ENCODE peak calls at places on chromosomes 5 and 9, in five cellular contexts. L is uterus; Q is mammary epithelial cell; K is lower lobe of right lung; Z is effector memory CD4-positive, alpha-beta T cell. A is an unnamed sample. For H3K36me3, the result is how much of the 10 kb centered on the place peaks cover.

GRCh38 chr9:99253134-99253533 is 31.1 kb downstream of the SEC61B start:
- DNase-seq in Z (no peak), L (no peak), K (no peak), Q (no peak), A (no peak)

GRCh38 chr9:27483576-27483975 is 40.5 kb upstream of the IFNK start:
- DNase-seq in Q (no peak), K (no peak), Z (no peak), L (no peak), A (no peak)

GRCh38 chr5:1011226-1011631 is 2.6 kb downstream of the NKD2 start:
- DNase-seq in Q (no peak), L (no peak), K (peak), Z (no peak), A (no peak)

GRCh38 chr5:84191296-84191695 is 193.4 kb downstream of the EDIL3 start:
- DNase-seq in Z (no peak), Q (no peak), K (no peak), L (no peak), A (peak)

GRCh38 chr9:2502210-2502609 is 119.4 kb upstream of the VLDLR start:
- DNase-seq in Z (no peak), Q (no peak), L (no peak), K (no peak), A (no peak)

GRCh38 chr5:68652507-68652906 is 437.0 kb downstream of the PIK3R1 start:
- DNase-seq in L (peak), K (no peak), Q (peak), Z (no peak), A (no peak)

GRCh38 chr5:136055612-136056302 is 27.0 kb downstream of the TGFBI start:
- DNase-seq in Q (no peak), K (no peak), L (no peak), Z (no peak), A (no peak)

GRCh38 chr9:36486933-36487481 is 85.7 kb upstream of the MELK start:
- DNase-seq in L (peak), K (peak), Z (peak), Q (peak), A (peak)

GRCh38 chr5:37889612-37890317 is 49.9 kb upstream of the GDNF start:
- DNase-seq in Z (no peak), Q (peak), K (no peak), L (no peak), A (peak)

GRCh38 chr5:68258531-68258930 is 43.0 kb downstream of the PIK3R1 start:
- DNase-seq in Q (no peak), L (no peak), K (no peak), Z (no peak), A (no peak)

GRCh38 chr5:138527170-138527569 is 15.9 kb downstream of the ETF1 start:
- DNase-seq in Q (no peak), L (no peak), Z (no peak), K (no peak), A (no peak)

GRCh38 chr9:77766587-77766986 is 118.5 kb upstream of the GNA14 start:
- DNase-seq in L (no peak), K (no peak), Q (no peak), Z (no peak), A (no peak)

GRCh38 chr9:125787715-125788114 is 40.5 kb downstream of the PBX3 start:
- DNase-seq in Q (no peak), K (no peak), Z (no peak), L (no peak), A (no peak)

GRCh38 chr9:125789196-125789595 is 42.0 kb downstream of the PBX3 start:
- DNase-seq in Z (no peak), L (no peak), Q (no peak), K (no peak), A (no peak)

GRCh38 chr9:125784286-125785049 is 37.3 kb downstream of the PBX3 start:
- DNase-seq in Z (no peak), K (no peak), L (no peak), Q (peak), A (peak)

GRCh38 chr9:125782718-125783117 is 35.5 kb downstream of the PBX3 start:
- DNase-seq in Q (no peak), L (no peak), Z (no peak), K (no peak), A (no peak)

DNA sequence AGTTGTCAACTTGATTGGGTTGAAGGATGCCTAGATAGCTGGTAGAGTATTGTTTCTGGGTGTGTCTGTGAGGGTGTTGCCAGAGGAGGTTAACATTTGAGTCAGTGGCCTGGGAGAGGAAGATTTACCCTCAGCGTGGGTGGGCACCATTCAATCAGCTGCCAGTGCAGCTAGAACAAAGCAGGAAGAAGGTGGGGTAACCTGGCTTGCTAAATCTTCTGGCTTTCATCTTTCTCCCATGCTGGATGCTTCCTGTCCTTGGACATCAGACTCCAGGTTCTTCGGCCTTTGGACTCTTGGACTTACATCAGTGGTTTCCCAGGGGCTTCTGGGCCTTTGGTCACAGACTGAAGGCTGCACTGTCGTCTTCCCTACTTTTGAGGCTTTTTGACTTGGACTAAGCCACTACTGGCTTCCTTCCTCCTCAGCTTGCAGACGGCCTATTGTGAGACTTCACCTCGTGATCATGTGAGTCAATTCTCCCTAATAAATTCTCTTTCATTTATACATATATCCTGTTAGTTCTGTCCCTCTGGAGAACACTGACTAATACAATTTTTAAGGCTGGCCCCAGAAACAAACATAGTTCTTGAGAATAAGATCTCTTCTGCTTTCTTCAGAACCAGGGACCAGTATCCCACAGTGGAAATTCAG is 38.1 kb downstream of the PBX3 start:
- DNase-seq in Q (no peak), Z (no peak), L (no peak), K (no peak), A (peak)
- H3K36me3 ChIP-seq in Q (under half), Z (under half), L (under half), K (under half), A (under half)

GRCh38 chr9:92046676-92047075 is 68.5 kb downstream of the SPTLC1 start:
- DNase-seq in Q (no peak), K (no peak), Z (no peak), L (no peak), A (no peak)
- H3K36me3 ChIP-seq in Q (under half), K (half or more), Z (half or more), L (under half), A (under half)

GRCh38 chr9:132356276-132356924 is 1.6 kb upstream of the SETX start:
- DNase-seq in L (no peak), Z (no peak), K (no peak), Q (no peak), A (no peak)

GRCh38 chr9:132348676-132349075 is 6.1 kb downstream of the SETX start:
- DNase-seq in K (no peak), Q (no peak), Z (no peak), L (no peak), A (no peak)

GRCh38 chr9:132350861-132351315 is 3.9 kb downstream of the SETX start:
- DNase-seq in Z (peak), K (no peak), Q (no peak), L (no peak), A (no peak)

GRCh38 chr9:132354645-132355355 is at the start of gene SETX:
- DNase-seq in L (peak), Z (peak), Q (peak), K (peak), A (peak)

GRCh38 chr9:132351404-132352050 is 3.3 kb downstream of the SETX start:
- DNase-seq in Q (peak), Z (no peak), L (no peak), K (no peak), A (no peak)
- H3K36me3 ChIP-seq in Q (under half), Z (under half), L (under half), K (half or more), A (under half)

GRCh38 chr9:137387034-137387890 is 35.7 kb downstream of the EXD3 start:
- DNase-seq in L (no peak), K (no peak), Q (no peak), Z (no peak), A (no peak)

GRCh38 chr9:137382728-137383452 is 40.1 kb downstream of the EXD3 start:
- DNase-seq in Z (no peak), L (no peak), Q (no peak), K (no peak), A (no peak)

GRCh38 chr9:137383453-137384115 is 39.4 kb downstream of the EXD3 start:
- DNase-seq in K (no peak), Z (no peak), L (no peak), Q (no peak), A (no peak)

GRCh38 chr9:137384116-137384756 is 38.7 kb downstream of the EXD3 start:
- DNase-seq in L (no peak), Z (no peak), K (no peak), Q (no peak), A (no peak)

DNA sequence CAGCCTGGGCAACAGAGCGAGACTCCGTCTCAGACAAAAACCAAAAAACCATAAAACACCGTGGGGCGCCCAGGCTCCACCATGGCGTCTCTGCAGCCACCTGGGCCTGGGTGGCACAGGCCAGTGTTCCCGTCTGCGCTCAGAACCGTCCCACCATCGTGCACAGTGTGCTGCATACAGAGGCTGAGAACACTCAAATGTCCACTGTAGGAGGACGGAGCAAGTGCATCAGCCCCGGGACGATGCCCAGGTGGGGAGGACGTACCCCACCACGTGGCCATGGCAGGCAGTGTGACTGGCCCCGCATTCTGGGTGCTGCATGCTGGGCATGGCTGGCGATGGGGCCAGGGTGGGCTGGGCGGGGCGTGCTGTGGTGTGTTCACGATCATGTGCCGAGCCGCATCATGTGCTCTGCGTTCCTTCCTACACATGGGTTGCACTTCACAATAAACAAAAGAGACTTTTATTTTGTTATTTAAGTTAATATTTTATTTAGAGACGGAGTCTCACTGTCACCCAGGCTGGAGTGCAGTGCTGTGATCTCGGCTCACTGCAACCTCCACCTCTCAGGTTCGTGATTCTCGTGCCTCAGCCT is 37.8 kb downstream of the EXD3 start:
- DNase-seq in K (no peak), L (no peak), Q (no peak), Z (no peak), A (no peak)
- H3K36me3 ChIP-seq in K (under half), L (under half), Q (under half), Z (under half), A (under half)